ENCODE peak calls at places on chromosomes 2 and 18, in eight cellular contexts. H, C, J, V, D, N, S and Q are unnamed samples.

GRCh38 chr18:48002933-48003365 is 72.5 kb upstream of the SMAD2 start:
- DNase-seq in H (peak; percentile 97), C (peak; percentile 82), J (peak; percentile 92), V (peak; percentile 67), D (no peak), N (no peak), S (no peak), Q (peak; percentile 18)

GRCh38 chr2:204842731-204843490 is 297.6 kb downstream of the PARD3B start:
- DNase-seq in H (peak; percentile 54), C (peak; percentile 77), J (peak; percentile 85), V (no peak), D (no peak), N (no peak), S (no peak), Q (peak; percentile 73)

GRCh38 chr2:212929116-212929515 is 222.3 kb downstream of the IKZF2 start:
- DNase-seq in H (no peak), C (no peak), J (no peak), V (no peak), D (no peak), N (no peak), S (no peak), Q (peak; percentile 44)

GRCh38 chr2:140108706-140109472 is 1328.7 kb upstream of the NXPH2 start:
- DNase-seq in H (no peak), C (no peak), J (no peak), V (no peak), D (no peak), N (no peak), S (no peak), Q (no peak)

GRCh38 chr2:143468341-143468888 is 339.2 kb downstream of the ARHGAP15 start:
- DNase-seq in H (no peak), C (no peak), J (no peak), V (no peak), D (no peak), N (no peak), S (no peak), Q (no peak)

GRCh38 chr18:45056907-45057306 is 376.2 kb downstream of the SETBP1 start:
- DNase-seq in H (no peak), C (no peak), J (no peak), V (no peak), D (no peak), N (no peak), S (no peak), Q (no peak)

GRCh38 chr2:81324046-81324445 is 1019.5 kb upstream of the LRRTM1 start:
- DNase-seq in H (peak; percentile 5), C (peak; percentile 32), J (peak; percentile 39), V (no peak), D (no peak), N (no peak), S (no peak), Q (no peak)

GRCh38 chr2:55771612-55772011 is 78.0 kb upstream of the PNPT1 start:
- DNase-seq in H (peak; percentile 53), C (peak; percentile 39), J (peak; percentile 56), V (no peak), D (no peak), N (no peak), S (no peak), Q (peak; percentile 38)